ENCODE peak calls at places on chromosomes 16 and 17, in seven cellular contexts. Q is tibial artery, K is thoracic aorta, N is A549, Z is left ventricle myocardium inferior, R is adrenal gland, G is right atrium auricular region. O is an unnamed sample.

GRCh38 chr16:10979717-10980601 is 35.6 kb downstream of the CLEC16A start:
- DNase-seq in R (no peak), Z (no peak), K (no peak), Q (peak; percentile 86), G (peak; percentile 73), N (no peak), O (no peak)

GRCh38 chr16:71360378-71360777 is 1.9 kb downstream of the CALB2 start:
- DNase-seq in N (peak; percentile 79), G (no peak), R (peak; percentile 78), Z (no peak), Q (no peak), K (no peak), O (no peak)

GRCh38 chr17:61139219-61139618 is 260.4 kb upstream of the TBX2 start:
- DNase-seq in Z (no peak), K (no peak), N (no peak), G (no peak), Q (no peak), R (no peak), O (peak; percentile 82)

GRCh38 chr16:86170720-86171119 is 271.8 kb downstream of the IRF8 start:
- DNase-seq in K (no peak), G (no peak), R (no peak), Z (no peak), N (no peak), Q (no peak), O (no peak)

GRCh38 chr17:82031303-82031884 is at the start of gene RAC3:
- DNase-seq in G (no peak), Z (no peak), N (no peak), R (no peak), K (no peak), Q (no peak), O (peak; percentile 70)

GRCh38 chr17:30565073-30565935 is 88.1 kb downstream of the GOSR1 start:
- DNase-seq in N (no peak), Z (no peak), G (peak; percentile 34), Q (no peak), K (no peak), R (no peak), O (no peak)

GRCh38 chr17:30299000-30299399 is 7.3 kb upstream of the BLMH start:
- DNase-seq in Z (no peak), R (no peak), G (no peak), N (no peak), Q (no peak), K (no peak), O (no peak)

GRCh38 chr17:58084317-58084981 is 1.2 kb downstream of the DYNLL2 start:
- DNase-seq in R (peak; percentile 61), K (no peak), N (peak; percentile 65), Z (peak; percentile 55), Q (peak; percentile 78), G (no peak), O (peak; percentile 13)

GRCh38 chr17:59769891-59770290 is 62.4 kb downstream of the VMP1 start:
- DNase-seq in G (no peak), N (no peak), Q (no peak), Z (no peak), K (no peak), R (no peak), O (no peak)

GRCh38 chr17:48173191-48173590 is 65.6 kb downstream of the SNX11 start:
- DNase-seq in N (no peak), Z (no peak), R (no peak), G (no peak), K (no peak), Q (no peak), O (no peak)

DNA sequence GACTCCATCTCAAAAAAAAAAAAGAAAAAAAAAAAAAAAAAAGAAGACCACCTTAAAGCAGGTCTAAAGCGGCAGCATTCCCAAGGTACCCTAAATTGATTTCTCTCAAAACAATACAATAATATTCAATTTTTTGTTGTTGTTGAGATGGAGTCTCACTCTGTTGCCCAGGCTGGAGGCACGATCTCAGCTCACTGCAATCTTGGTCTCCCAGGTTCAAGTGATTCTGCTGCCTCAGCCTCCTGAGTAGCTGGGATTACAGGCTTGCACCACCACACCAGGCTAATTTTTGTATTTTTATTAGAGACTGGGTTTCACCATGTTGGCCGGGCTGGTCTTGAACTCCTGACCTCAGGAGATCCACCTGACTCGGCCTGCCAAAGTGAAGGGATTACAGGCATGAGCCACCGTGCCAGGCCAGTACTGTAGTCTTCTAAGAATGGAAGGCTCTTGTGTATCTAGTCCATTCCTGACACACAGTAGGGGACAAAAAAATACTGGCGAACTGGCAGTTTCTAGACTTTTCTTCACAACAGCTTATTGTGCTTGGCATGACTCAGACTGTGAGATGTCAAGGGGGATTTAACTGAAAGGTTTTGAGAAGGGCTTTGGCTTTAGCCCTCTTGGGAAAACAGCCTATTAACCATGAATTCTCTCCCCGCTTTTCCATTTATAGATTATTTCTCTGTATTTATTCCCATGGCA is 17.3 kb downstream of the CDR2 start:
- DNase-seq in N (no peak), K (no peak), G (no peak), R (no peak), Z (no peak), Q (no peak), O (no peak)
- H3K27ac ChIP-seq in N (no peak overlapping the region), K (peak overlapping the region; percentile 54), G (no peak overlapping the region), R (no peak overlapping the region), Z (no peak overlapping the region), Q (peak overlapping the region; percentile 0), O (no peak overlapping the region)

GRCh38 chr17:2776589-2777241 is 19.5 kb upstream of the RAP1GAP2 start:
- DNase-seq in Q (no peak), N (peak; percentile 46), G (no peak), Z (no peak), K (no peak), R (no peak), O (no peak)
- H3K4me3 ChIP-seq in Q (no peak overlapping the region), N (peak overlapping the region; percentile 62), G (peak overlapping the region; percentile 41), Z (peak overlapping the region; percentile 54), K (no peak overlapping the region), R (no peak overlapping the region), O (peak overlapping the region; percentile 39)

GRCh38 chr17:67425571-67426160 is 48.6 kb downstream of the PITPNC1 start:
- DNase-seq in R (no peak), N (no peak), G (no peak), K (no peak), Z (no peak), Q (no peak), O (no peak)

GRCh38 chr17:67421869-67422273 is 44.8 kb downstream of the PITPNC1 start:
- DNase-seq in K (no peak), N (peak; percentile 95), G (no peak), Q (no peak), R (peak; percentile 36), Z (no peak), O (no peak)

GRCh38 chr17:67427410-67427809 is 50.3 kb downstream of the PITPNC1 start:
- DNase-seq in R (no peak), N (no peak), K (no peak), Z (no peak), G (no peak), Q (no peak), O (no peak)

GRCh38 chr17:67420994-67421393 is 43.9 kb downstream of the PITPNC1 start:
- DNase-seq in N (no peak), K (no peak), Q (no peak), G (no peak), R (no peak), Z (no peak), O (no peak)

DNA sequence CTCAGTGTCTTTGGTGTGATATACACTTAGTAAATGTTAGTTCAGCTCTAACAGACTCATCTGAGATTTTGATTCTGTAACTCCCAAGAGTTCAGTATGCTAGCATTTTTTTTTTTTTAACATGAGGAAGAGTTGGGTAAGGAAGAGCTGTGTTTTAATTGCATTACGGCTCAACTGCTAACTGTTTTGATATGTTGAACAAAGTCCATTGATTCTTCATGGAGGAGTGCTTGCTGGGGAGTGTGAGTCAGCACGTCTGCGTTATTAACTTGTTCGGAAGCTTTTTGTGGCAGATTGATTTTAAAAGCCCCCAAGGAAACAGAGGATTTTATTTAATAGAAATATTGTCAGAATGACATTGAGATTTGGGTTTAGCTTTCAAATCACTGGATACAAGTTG is 45.8 kb downstream of the PITPNC1 start:
- DNase-seq in N (no peak), Z (no peak), K (no peak), R (no peak), G (no peak), Q (no peak), O (no peak)
- H3K4me1 ChIP-seq in N (peaks cover 27% of the 10 kb centered on the region), Z (peaks cover 46% of the 10 kb centered on the region), K (peaks cover 7% of the 10 kb centered on the region), R (peaks cover 8% of the 10 kb centered on the region), G (peaks cover 7% of the 10 kb centered on the region), Q (no peaks in the 10 kb centered on the region), O (no peaks in the 10 kb centered on the region)

GRCh38 chr16:1326946-1327618 is 6.4 kb upstream of the BAIAP3 start:
- DNase-seq in Q (no peak), G (no peak), K (no peak), Z (no peak), R (no peak), N (no peak), O (no peak)
- H3K27ac ChIP-seq in Q (no peak overlapping the region), G (no peak overlapping the region), K (no peak overlapping the region), Z (peak overlapping the region; percentile 56), R (no peak overlapping the region), N (no peak overlapping the region), O (no peak overlapping the region)

GRCh38 chr17:3994221-3994576 is 30.0 kb upstream of the ATP2A3 start:
- DNase-seq in Q (no peak), K (no peak), G (no peak), R (no peak), N (no peak), Z (no peak), O (no peak)

GRCh38 chr17:3990391-3991127 is 26.3 kb upstream of the ATP2A3 start:
- DNase-seq in N (no peak), K (no peak), R (no peak), G (no peak), Q (no peak), Z (no peak), O (no peak)

GRCh38 chr17:3993493-3994220 is 29.4 kb upstream of the ATP2A3 start:
- DNase-seq in Z (no peak), Q (peak; percentile 6), N (no peak), K (no peak), R (no peak), G (no peak), O (no peak)

GRCh38 chr17:3995067-3995466 is 30.8 kb upstream of the ATP2A3 start:
- DNase-seq in R (no peak), Q (peak; percentile 9), K (no peak), G (no peak), N (no peak), Z (no peak), O (no peak)

GRCh38 chr17:3992370-3992769 is 28.1 kb upstream of the ATP2A3 start:
- DNase-seq in R (no peak), Z (no peak), Q (no peak), K (no peak), N (no peak), G (no peak), O (no peak)
- H3K4me3 ChIP-seq in R (no peak overlapping the region), Z (no peak overlapping the region), Q (no peak overlapping the region), K (no peak overlapping the region), N (no peak overlapping the region), G (no peak overlapping the region), O (no peak overlapping the region)

DNA sequence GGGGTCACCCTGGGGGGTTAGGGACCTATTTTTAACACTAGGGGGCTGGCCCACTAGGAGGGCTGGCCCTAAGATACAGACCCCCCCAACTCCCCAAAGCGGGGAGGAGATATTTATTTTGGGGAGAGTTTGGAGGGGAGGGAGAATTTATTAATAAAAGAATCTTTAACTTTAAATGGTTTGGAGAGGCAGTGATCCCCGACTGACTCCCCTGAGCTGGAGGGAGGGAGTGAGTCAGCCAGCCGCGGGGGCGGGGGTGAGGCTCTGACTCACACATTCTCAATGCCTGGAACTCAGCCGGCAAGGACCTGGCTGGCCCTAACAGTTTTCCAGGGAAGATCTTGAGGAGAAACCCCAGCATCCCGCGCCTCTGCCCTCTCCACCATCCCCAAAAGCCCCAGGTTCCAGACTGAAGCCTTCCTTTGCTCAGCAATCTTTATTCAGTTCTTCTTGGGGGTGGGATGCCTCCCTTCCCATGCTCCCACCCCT is 1.5 kb downstream of the HCFC1R1 start:
- DNase-seq in Q (peak; percentile 96), Z (peak; percentile 88), R (peak; percentile 95), N (peak; percentile 84), K (peak; percentile 78), G (peak; percentile 97), O (peak; percentile 85)
- H3K4me1 ChIP-seq in Q (peaks cover 49% of the 10 kb centered on the region), Z (peaks cover 62% of the 10 kb centered on the region), R (peaks cover 53% of the 10 kb centered on the region), N (peaks cover 24% of the 10 kb centered on the region), K (peaks cover 39% of the 10 kb centered on the region), G (peaks cover 56% of the 10 kb centered on the region), O (peaks cover 17% of the 10 kb centered on the region)